ENCODE peak calls at places on chromosomes 3 and 15, in seven cellular contexts. D is HCT116, R is lower leg skin, G is foreskin keratinocyte, X is mucosa of descending colon, S is AG04450, J is cardiac muscle cell. K is an unnamed sample.

GRCh38 chr3:193023218-193023617 is 105.6 kb upstream of the MB21D2 start:
- DNase-seq in D (no peak), R (no peak), G (no peak), X (no peak), S (no peak), J (no peak), K (no peak)

GRCh38 chr3:37492977-37493471 is 318.6 kb upstream of the LRRFIP2 start:
- DNase-seq in D (no peak), R (no peak), G (no peak), X (no peak), S (no peak), J (peak; percentile 74), K (no peak)

GRCh38 chr3:44105571-44105970 is 136.1 kb upstream of the TOPAZ1 start:
- DNase-seq in D (no peak), R (no peak), G (no peak), X (no peak), S (no peak), J (no peak), K (no peak)

GRCh38 chr3:44437800-44438199 is 39.7 kb downstream of the ZNF445 start:
- DNase-seq in D (no peak), R (no peak), G (no peak), X (no peak), S (no peak), J (no peak), K (no peak)

GRCh38 chr3:39474126-39474515 is 6.6 kb downstream of the MOBP start:
- DNase-seq in D (no peak), R (no peak), G (no peak), X (no peak), S (no peak), J (no peak), K (no peak)

GRCh38 chr3:167228135-167228534 is 152.0 kb downstream of the ZBBX start:
- DNase-seq in D (no peak), R (no peak), G (peak; percentile 7), X (no peak), S (peak; percentile 2), J (peak; percentile 0), K (no peak)

GRCh38 chr15:68792901-68793766 is 27.6 kb downstream of the ANP32A start:
- DNase-seq in D (no peak), R (peak; percentile 52), G (no peak), X (peak; percentile 85), S (no peak), J (no peak), K (peak; percentile 37)

GRCh38 chr3:174844746-174845145 is 14.4 kb upstream of the NAALADL2 start:
- DNase-seq in D (no peak), R (no peak), G (no peak), X (no peak), S (no peak), J (no peak), K (no peak)

DNA sequence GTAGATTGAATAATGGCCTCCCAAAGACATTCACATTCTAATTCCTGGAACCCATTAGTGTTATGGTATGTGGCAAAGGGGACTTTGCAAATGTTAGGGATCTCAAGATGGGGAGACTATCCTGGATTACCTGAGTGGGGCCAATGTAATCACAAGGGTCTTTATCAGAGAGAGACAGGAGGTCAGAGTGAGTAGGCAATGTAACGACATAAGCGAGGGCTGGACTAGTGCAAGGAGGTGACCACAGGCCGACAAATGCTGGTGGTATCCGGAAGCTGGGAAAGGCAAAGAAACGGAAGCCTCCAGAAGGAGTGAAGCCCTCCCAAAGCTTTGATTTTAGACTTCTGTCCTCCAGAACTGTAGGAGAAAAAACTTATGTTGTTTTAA is 26.5 kb upstream of the AQP9 start:
- DNase-seq in D (no peak), R (no peak), G (no peak), X (no peak), S (no peak), J (no peak), K (no peak)
- TF ChIP-seq CTCF in D (no peak), R (no peak), G (no peak), X (no peak), S (no peak), J (no peak), K (no peak)

DNA sequence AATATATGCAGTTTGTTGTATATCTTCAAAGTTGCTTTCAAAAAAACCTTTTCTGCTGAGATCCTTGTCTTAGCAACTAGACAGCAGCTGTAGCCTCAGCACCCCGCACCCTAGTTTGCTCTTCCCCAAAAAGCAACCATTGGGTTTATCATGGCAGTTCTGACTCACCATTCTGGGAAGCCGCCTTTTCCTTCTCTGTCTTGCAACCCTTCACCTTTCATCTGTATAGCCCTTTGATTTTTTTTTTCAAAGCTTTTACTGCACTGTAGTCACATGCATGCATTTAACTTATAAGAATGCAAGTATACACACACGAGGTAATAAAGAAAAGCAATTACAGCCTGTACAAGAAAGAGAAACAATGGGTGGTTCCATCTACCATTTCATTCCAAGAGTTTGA is 65.1 kb upstream of the THBS1 start:
- DNase-seq in D (no peak), R (no peak), G (no peak), X (no peak), S (no peak), J (no peak), K (no peak)
- TF ChIP-seq CTCF in D (no peak), R (no peak), G (no peak), X (no peak), S (no peak), J (no peak), K (no peak)

GRCh38 chr3:46076606-46077005 is 49.3 kb upstream of the XCR1 start:
- DNase-seq in D (no peak), R (no peak), G (no peak), X (no peak), S (no peak), J (peak; percentile 37), K (no peak)

GRCh38 chr3:46080124-46080991 is 53.1 kb upstream of the XCR1 start:
- DNase-seq in D (no peak), R (no peak), G (no peak), X (no peak), S (no peak), J (no peak), K (no peak)

GRCh38 chr3:46082021-46082420 is 54.7 kb upstream of the XCR1 start:
- DNase-seq in D (no peak), R (no peak), G (no peak), X (no peak), S (no peak), J (no peak), K (no peak)

GRCh38 chr3:46075816-46076215 is 48.5 kb upstream of the XCR1 start:
- DNase-seq in D (no peak), R (no peak), G (no peak), X (no peak), S (no peak), J (no peak), K (no peak)

DNA sequence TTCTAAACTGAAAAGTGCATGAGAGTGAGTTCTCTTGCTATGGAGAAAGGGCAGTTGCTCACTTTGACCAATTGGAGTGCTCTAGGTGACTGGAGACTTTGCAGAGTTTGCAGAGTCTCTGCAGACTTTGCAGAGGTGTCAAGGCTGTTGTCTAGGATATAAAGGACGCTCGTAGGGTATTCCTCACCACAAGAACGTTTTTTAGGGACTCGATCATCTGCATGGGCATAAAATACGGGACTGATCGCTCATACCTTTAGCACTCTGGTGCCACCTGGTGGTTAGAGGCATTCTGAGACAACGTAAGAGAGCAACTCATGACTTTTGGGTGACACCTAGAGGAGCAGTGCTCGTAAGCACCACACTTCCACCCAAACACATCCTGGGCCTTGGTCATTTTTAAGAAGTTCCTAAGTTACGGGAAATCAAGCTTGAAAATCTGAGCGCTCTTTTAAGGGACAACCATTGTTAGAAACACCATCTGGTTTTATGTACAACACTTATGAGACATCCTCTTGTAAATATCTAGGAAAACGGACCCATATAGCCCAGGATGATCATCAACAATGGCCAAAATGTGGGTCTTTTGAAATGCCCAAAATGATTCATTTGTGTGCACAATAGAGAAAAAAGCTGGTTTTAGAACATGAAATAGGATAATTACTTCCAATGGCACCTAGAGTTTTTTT is 51.6 kb upstream of the XCR1 start:
- DNase-seq in D (peak; percentile 91), R (peak; percentile 95), G (peak; percentile 69), X (peak; percentile 67), S (peak; percentile 90), J (peak; percentile 95), K (peak; percentile 86)
- TF ChIP-seq CTCF in D (peak; percentile 100), R (peak; percentile 97), G (peak; percentile 100), X (peak; percentile 81), S (peak; percentile 100), J (peak; percentile 99), K (peak; percentile 93)

DNA sequence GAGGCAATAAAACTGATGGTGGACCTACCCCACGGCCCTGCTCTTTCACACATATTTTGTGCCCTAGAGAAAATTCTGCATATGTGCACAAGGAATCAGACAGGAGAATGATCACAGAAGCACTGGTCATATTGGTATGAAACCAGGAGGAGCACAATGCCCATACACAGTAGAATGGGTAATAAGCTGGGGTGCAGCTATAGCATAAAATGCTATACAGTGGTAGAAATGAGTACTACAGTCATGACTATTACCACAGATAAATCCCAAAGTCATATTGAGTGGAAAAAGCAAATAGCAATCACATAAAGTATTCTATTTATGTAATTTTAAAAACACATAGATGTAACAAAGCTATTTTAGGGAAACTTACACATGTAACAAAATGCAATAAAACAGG is 175.9 kb upstream of the SLC24A5 start:
- DNase-seq in D (no peak), R (no peak), G (no peak), X (no peak), S (no peak), J (no peak), K (no peak)
- TF ChIP-seq CTCF in D (no peak), R (no peak), G (peak; percentile 42), X (no peak), S (no peak), J (no peak), K (no peak)

GRCh38 chr3:134326760-134327593 is 47.3 kb downstream of the AMOTL2 start:
- DNase-seq in D (no peak), R (peak; percentile 72), G (peak; percentile 97), X (no peak), S (peak; percentile 94), J (peak; percentile 99), K (peak; percentile 68)

GRCh38 chr3:134327594-134327975 is 46.7 kb downstream of the AMOTL2 start:
- DNase-seq in D (no peak), R (no peak), G (peak; percentile 95), X (no peak), S (no peak), J (peak; percentile 55), K (peak; percentile 61)

GRCh38 chr3:134326126-134326525 is 48.1 kb downstream of the AMOTL2 start:
- DNase-seq in D (no peak), R (no peak), G (no peak), X (no peak), S (no peak), J (no peak), K (no peak)

GRCh38 chr3:134328846-134329245 is 45.4 kb downstream of the AMOTL2 start:
- DNase-seq in D (no peak), R (no peak), G (no peak), X (no peak), S (no peak), J (no peak), K (no peak)

DNA sequence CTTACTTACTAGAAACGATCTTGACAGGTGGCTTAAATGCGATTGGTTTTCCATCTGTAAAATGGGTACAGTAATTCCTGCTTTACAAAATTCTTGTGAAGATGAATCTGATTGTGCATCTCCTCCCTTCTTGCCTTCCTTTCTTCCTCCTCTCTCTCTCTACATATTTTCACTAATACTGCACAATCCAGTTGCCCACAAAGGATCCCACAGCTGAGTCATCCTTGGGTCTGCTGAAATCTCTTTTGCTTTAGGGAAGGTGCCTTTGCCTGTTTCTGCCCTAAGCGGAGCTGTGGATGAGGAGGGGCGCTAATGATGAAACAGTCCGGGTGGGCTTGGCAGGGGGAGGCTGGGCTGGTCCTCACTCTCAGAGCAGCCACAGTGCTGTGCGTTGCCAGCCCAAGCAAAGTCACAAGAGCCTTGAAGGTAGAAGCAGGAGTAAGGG is 46.1 kb downstream of the AMOTL2 start:
- DNase-seq in D (peak; percentile 57), R (no peak), G (peak; percentile 93), X (no peak), S (peak; percentile 83), J (peak; percentile 89), K (no peak)
- TF ChIP-seq CTCF in D (no peak), R (no peak), G (no peak), X (no peak), S (no peak), J (no peak), K (no peak)

K was measured in Calu3.